ENCODE peak calls at places on chromosomes 1 and 21, in eight cellular contexts. U, K, D, G, E, Q, W and N are unnamed samples.

GRCh38 chr1:1162597-1163537 is 10.8 kb upstream of the TTLL10 start:
- DNase-seq in U (no peak), K (peak; percentile 95), D (no peak), G (peak; percentile 83), E (no peak), Q (no peak), W (no peak), N (peak; percentile 89)

GRCh38 chr1:150798509-150798908 is 9.6 kb downstream of the CTSK start:
- DNase-seq in U (no peak), K (no peak), D (no peak), G (no peak), E (no peak), Q (no peak), W (no peak), N (no peak)

GRCh38 chr1:90550616-90551406 is 166.3 kb downstream of the BARHL2 start:
- DNase-seq in U (peak; percentile 57), K (no peak), D (no peak), G (no peak), E (no peak), Q (no peak), W (no peak), N (no peak)

GRCh38 chr1:44040856-44041255 is 9.6 kb upstream of the SLC6A9 start:
- DNase-seq in U (no peak), K (no peak), D (no peak), G (no peak), E (no peak), Q (no peak), W (no peak), N (no peak)

GRCh38 chr1:195590649-195591048 is 1017.6 kb downstream of the KCNT2 start:
- DNase-seq in U (no peak), K (no peak), D (no peak), G (no peak), E (no peak), Q (no peak), W (no peak), N (no peak)

GRCh38 chr1:204359131-204359473 is 627 bp downstream of the PLEKHA6 start:
- DNase-seq in U (no peak), K (no peak), D (no peak), G (no peak), E (no peak), Q (no peak), W (no peak), N (peak; percentile 21)

GRCh38 chr1:97351846-97352245 is 569.0 kb downstream of the DPYD start:
- DNase-seq in U (no peak), K (no peak), D (no peak), G (no peak), E (no peak), Q (no peak), W (no peak), N (no peak)

GRCh38 chr1:204093756-204094155 is 20.8 kb downstream of the SOX13 start:
- DNase-seq in U (no peak), K (no peak), D (no peak), G (no peak), E (no peak), Q (no peak), W (no peak), N (no peak)

GRCh38 chr1:211920141-211920572 is 89.6 kb upstream of the LPGAT1 start:
- DNase-seq in U (no peak), K (peak; percentile 53), D (no peak), G (no peak), E (peak; percentile 57), Q (no peak), W (no peak), N (no peak)

GRCh38 chr1:183622013-183622412 is 13.6 kb downstream of the ARPC5 start:
- DNase-seq in U (no peak), K (no peak), D (no peak), G (no peak), E (no peak), Q (no peak), W (no peak), N (no peak)

GRCh38 chr1:117260761-117261462 is 50.2 kb upstream of the VTCN1 start:
- DNase-seq in U (no peak), K (no peak), D (no peak), G (no peak), E (no peak), Q (no peak), W (no peak), N (no peak)

GRCh38 chr1:196393742-196394141 is 214.5 kb downstream of the KCNT2 start:
- DNase-seq in U (no peak), K (no peak), D (no peak), G (no peak), E (peak; percentile 78), Q (no peak), W (no peak), N (no peak)

GRCh38 chr1:14826172-14826636 is 227.7 kb downstream of the KAZN start:
- DNase-seq in U (peak; percentile 72), K (no peak), D (no peak), G (no peak), E (no peak), Q (no peak), W (no peak), N (no peak)

GRCh38 chr1:81851217-81851616 is 50.5 kb downstream of the ADGRL2 start:
- DNase-seq in U (no peak), K (no peak), D (no peak), G (no peak), E (no peak), Q (no peak), W (no peak), N (no peak)

GRCh38 chr1:240465531-240465940 is 146.4 kb downstream of the GREM2 start:
- DNase-seq in U (no peak), K (no peak), D (no peak), G (no peak), E (no peak), Q (no peak), W (no peak), N (no peak)

GRCh38 chr1:36821386-36821785 is 212.9 kb downstream of the GRIK3 start:
- DNase-seq in U (no peak), K (no peak), D (no peak), G (no peak), E (no peak), Q (no peak), W (no peak), N (no peak)

GRCh38 chr1:6075747-6076146 is 30.1 kb downstream of the KCNAB2 start:
- DNase-seq in U (no peak), K (peak; percentile 27), D (no peak), G (no peak), E (no peak), Q (no peak), W (no peak), N (no peak)

GRCh38 chr1:54763814-54764131 is 550 bp downstream of the PARS2 start:
- DNase-seq in U (no peak), K (no peak), D (no peak), G (no peak), E (no peak), Q (no peak), W (no peak), N (no peak)

GRCh38 chr1:54706419-54706818 is 9.2 kb upstream of the TTC4 start:
- DNase-seq in U (no peak), K (no peak), D (no peak), G (no peak), E (no peak), Q (no peak), W (no peak), N (no peak)

GRCh38 chr1:22143065-22143514 is at the start of gene WNT4:
- DNase-seq in U (no peak), K (no peak), D (no peak), G (no peak), E (peak; percentile 74), Q (no peak), W (peak; percentile 88), N (no peak)

GRCh38 chr1:47438321-47439150 is 692 bp downstream of the FOXD2 start:
- DNase-seq in U (no peak), K (no peak), D (peak; percentile 24), G (no peak), E (peak; percentile 54), Q (peak; percentile 49), W (no peak), N (no peak)

GRCh38 chr1:94325379-94326302 is 88.3 kb upstream of the ARHGAP29 start:
- DNase-seq in U (peak; percentile 57), K (no peak), D (no peak), G (peak; percentile 92), E (peak; percentile 22), Q (no peak), W (no peak), N (peak; percentile 100)

GRCh38 chr1:153429266-153430165 is 13.2 kb downstream of the S100A7A start:
- DNase-seq in U (peak; percentile 64), K (no peak), D (no peak), G (no peak), E (no peak), Q (no peak), W (no peak), N (no peak)

GRCh38 chr1:6440198-6441126 is 15.9 kb downstream of the ESPN start:
- DNase-seq in U (no peak), K (peak; percentile 83), D (peak; percentile 60), G (no peak), E (no peak), Q (peak; percentile 71), W (peak; percentile 76), N (no peak)

GRCh38 chr1:214899908-214900470 is 182.5 kb upstream of the KCNK2 start:
- DNase-seq in U (no peak), K (no peak), D (no peak), G (no peak), E (no peak), Q (no peak), W (no peak), N (no peak)

GRCh38 chr21:39854572-39854971 is 12.7 kb upstream of the PCP4 start:
- DNase-seq in U (no peak), K (no peak), D (no peak), G (no peak), E (no peak), Q (no peak), W (no peak), N (no peak)

GRCh38 chr21:45290948-45291612 is 3.4 kb upstream of the POFUT2 start:
- DNase-seq in U (no peak), K (no peak), D (no peak), G (no peak), E (peak; percentile 73), Q (no peak), W (no peak), N (no peak)

GRCh38 chr1:181746224-181746623 is 262.9 kb downstream of the CACNA1E start:
- DNase-seq in U (no peak), K (no peak), D (no peak), G (no peak), E (no peak), Q (no peak), W (no peak), N (no peak)

GRCh38 chr1:36160949-36161485 is 5.1 kb downstream of the MAP7D1 start:
- DNase-seq in U (no peak), K (no peak), D (peak; percentile 43), G (no peak), E (peak; percentile 90), Q (peak; percentile 61), W (peak; percentile 79), N (peak; percentile 64)

GRCh38 chr1:226983998-226984364 is 43.9 kb downstream of the COQ8A start:
- DNase-seq in U (no peak), K (no peak), D (no peak), G (no peak), E (no peak), Q (no peak), W (peak; percentile 41), N (no peak)